ENCODE peak calls at places on chromosomes 3 and 15, in eight cellular contexts. D, Y, T, J, R, A, O and F are unnamed samples.

GRCh38 chr3:132448211-132448961 is 31.1 kb downstream of the DNAJC13 start:
- DNase-seq in D (no peak), Y (no peak), T (no peak), J (no peak), R (no peak), A (peak; percentile 5), O (no peak), F (no peak)

GRCh38 chr3:194497799-194498575 is 11.2 kb upstream of the ATP13A3 start:
- DNase-seq in D (no peak), Y (no peak), T (no peak), J (no peak), R (peak; percentile 90), A (no peak), O (no peak), F (no peak)

GRCh38 chr3:194312186-194312742 is 38.9 kb downstream of the CPN2 start:
- DNase-seq in D (no peak), Y (no peak), T (no peak), J (peak; percentile 95), R (no peak), A (no peak), O (no peak), F (no peak)

GRCh38 chr3:97821810-97822775 is at the start of gene CRYBG3:
- DNase-seq in D (peak; percentile 74), Y (peak; percentile 87), T (peak; percentile 71), J (peak; percentile 91), R (peak; percentile 86), A (peak; percentile 78), O (peak; percentile 83), F (peak; percentile 85)

GRCh38 chr3:188026191-188026968 is 127.6 kb upstream of the LPP start:
- DNase-seq in D (no peak), Y (no peak), T (peak; percentile 45), J (no peak), R (no peak), A (no peak), O (no peak), F (no peak)

GRCh38 chr3:194046995-194047681 is 88.8 kb upstream of the HES1 start:
- DNase-seq in D (no peak), Y (peak; percentile 55), T (no peak), J (peak; percentile 80), R (no peak), A (no peak), O (no peak), F (no peak)

GRCh38 chr3:51983578-51984268 is 388 bp downstream of the ACY1 start:
- DNase-seq in D (no peak), Y (no peak), T (no peak), J (no peak), R (no peak), A (no peak), O (no peak), F (no peak)

GRCh38 chr3:150255416-150255815 is 152.7 kb upstream of the TSC22D2 start:
- DNase-seq in D (no peak), Y (no peak), T (no peak), J (peak; percentile 86), R (no peak), A (no peak), O (no peak), F (no peak)

GRCh38 chr3:58305882-58306661 is at the start of the genes HTD2 and RPP14:
- DNase-seq in D (peak; percentile 96), Y (peak; percentile 92), T (peak; percentile 94), J (peak; percentile 99), R (peak; percentile 99), A (peak; percentile 97), O (peak; percentile 88), F (peak; percentile 98)

GRCh38 chr3:28916713-28917499 is 364.0 kb upstream of the RBMS3 start:
- DNase-seq in D (no peak), Y (no peak), T (no peak), J (peak; percentile 83), R (peak; percentile 47), A (peak; percentile 57), O (no peak), F (peak; percentile 34)

GRCh38 chr15:31567861-31568260 is 241.2 kb downstream of the KLF13 start:
- DNase-seq in D (no peak), Y (no peak), T (no peak), J (no peak), R (no peak), A (no peak), O (no peak), F (no peak)

GRCh38 chr3:195195321-195196209 is 75.4 kb downstream of the XXYLT1 start:
- DNase-seq in D (no peak), Y (peak; percentile 40), T (peak; percentile 35), J (peak; percentile 65), R (no peak), A (no peak), O (no peak), F (no peak)

GRCh38 chr3:94158461-94158860 is 95.6 kb downstream of the NSUN3 start:
- DNase-seq in D (no peak), Y (no peak), T (no peak), J (no peak), R (no peak), A (no peak), O (no peak), F (no peak)

GRCh38 chr3:122857019-122857418 is 62.1 kb downstream of the SLC49A4 start:
- DNase-seq in D (no peak), Y (no peak), T (peak; percentile 4), J (no peak), R (no peak), A (peak; percentile 54), O (no peak), F (no peak)

GRCh38 chr3:42688016-42688415 is 2.7 kb downstream of the KLHL40 start:
- DNase-seq in D (no peak), Y (no peak), T (no peak), J (peak; percentile 58), R (no peak), A (no peak), O (no peak), F (no peak)

GRCh38 chr15:40930430-40931299 is 1.5 kb downstream of the DLL4 start:
- DNase-seq in D (no peak), Y (peak; percentile 65), T (peak; percentile 60), J (no peak), R (peak; percentile 73), A (peak; percentile 48), O (no peak), F (peak; percentile 60)

GRCh38 chr15:38564557-38565286 is at the start of gene RASGRP1:
- DNase-seq in D (peak; percentile 81), Y (peak; percentile 69), T (peak; percentile 42), J (peak; percentile 68), R (peak; percentile 35), A (peak; percentile 66), O (peak; percentile 73), F (peak; percentile 92)

GRCh38 chr15:67175643-67176071 is 78.8 kb downstream of the AAGAB start:
- DNase-seq in D (no peak), Y (no peak), T (no peak), J (peak; percentile 83), R (no peak), A (peak; percentile 93), O (no peak), F (no peak)

GRCh38 chr3:43013743-43014155 is 34.6 kb downstream of the GASK1A start:
- DNase-seq in D (no peak), Y (no peak), T (no peak), J (no peak), R (no peak), A (no peak), O (no peak), F (peak; percentile 49)

GRCh38 chr3:46692566-46692983 is 904 bp downstream of the ALS2CL start:
- DNase-seq in D (no peak), Y (peak; percentile 5), T (peak; percentile 91), J (no peak), R (peak; percentile 91), A (peak; percentile 95), O (no peak), F (no peak)

GRCh38 chr15:57395292-57395691 is 19.0 kb downstream of the CGNL1 start:
- DNase-seq in D (no peak), Y (no peak), T (no peak), J (no peak), R (peak; percentile 4), A (peak; percentile 21), O (no peak), F (no peak)

GRCh38 chr3:16448691-16449090 is 64.8 kb downstream of the RFTN1 start:
- DNase-seq in D (no peak), Y (peak; percentile 4), T (no peak), J (peak; percentile 86), R (peak; percentile 95), A (peak; percentile 82), O (no peak), F (no peak)

GRCh38 chr15:39944711-39945110 is 10.8 kb downstream of the EIF2AK4 start:
- DNase-seq in D (no peak), Y (no peak), T (no peak), J (no peak), R (no peak), A (no peak), O (no peak), F (no peak)

GRCh38 chr3:196163687-196164493 is 47.3 kb downstream of the ZDHHC19 start:
- DNase-seq in D (no peak), Y (no peak), T (peak; percentile 47), J (no peak), R (no peak), A (peak; percentile 76), O (no peak), F (no peak)

GRCh38 chr3:106341090-106341489 is 472.3 kb upstream of the CBLB start:
- DNase-seq in D (no peak), Y (no peak), T (no peak), J (peak; percentile 66), R (no peak), A (no peak), O (no peak), F (no peak)

GRCh38 chr15:85112997-85113396 is 131.3 kb downstream of the PDE8A start:
- DNase-seq in D (no peak), Y (no peak), T (no peak), J (no peak), R (no peak), A (no peak), O (no peak), F (no peak)

GRCh38 chr3:115156255-115156654 is 9.2 kb upstream of the ZBTB20 start:
- DNase-seq in D (no peak), Y (no peak), T (no peak), J (no peak), R (peak; percentile 26), A (no peak), O (no peak), F (no peak)

GRCh38 chr3:55721716-55722484 is 234.8 kb upstream of the WNT5A start:
- DNase-seq in D (no peak), Y (no peak), T (peak; percentile 37), J (no peak), R (peak; percentile 56), A (peak; percentile 45), O (no peak), F (no peak)

GRCh38 chr3:144923051-144923450 is 951.4 kb downstream of the DIPK2A start:
- DNase-seq in D (no peak), Y (no peak), T (no peak), J (no peak), R (no peak), A (no peak), O (no peak), F (no peak)

GRCh38 chr15:65460948-65461347 is 38.2 kb upstream of the IGDCC4 start:
- DNase-seq in D (no peak), Y (no peak), T (peak; percentile 9), J (no peak), R (no peak), A (no peak), O (no peak), F (no peak)

GRCh38 chr3:186095584-186096061 is 13.3 kb downstream of the ETV5 start:
- DNase-seq in D (no peak), Y (no peak), T (no peak), J (no peak), R (no peak), A (no peak), O (no peak), F (no peak)

GRCh38 chr3:190883973-190884832 is 21.7 kb upstream of the GMNC start:
- DNase-seq in D (no peak), Y (peak; percentile 57), T (peak; percentile 59), J (no peak), R (peak; percentile 88), A (peak; percentile 80), O (peak; percentile 14), F (peak; percentile 49)